ENCODE peak calls at places on chromosome 7, in nine cellular contexts. S, U, V, H, J, D, G, M and P are unnamed samples.
A peak's percentile ranks its signal among the peaks of the same experiment; 100 is the strongest.

GRCh38 chr7:117076426-117076943 is 123.2 kb downstream of the ST7 start:
- ATAC-seq in S (peak; percentile 87), U (no peak), V (no peak), H (peak; percentile 72), J (peak; percentile 90), D (no peak), G (no peak), M (no peak), P (no peak)

GRCh38 chr7:156639426-156640256 is 933 bp upstream of the RNF32 start:
- ATAC-seq in S (peak; percentile 49), U (no peak), V (no peak), H (peak; percentile 14), J (peak; percentile 4), D (peak; percentile 14), G (peak; percentile 0), M (peak; percentile 6), P (no peak)

GRCh38 chr7:46576950-46577349 is 655.9 kb upstream of the IGFBP3 start:
- ATAC-seq in S (no peak), U (no peak), V (no peak), H (no peak), J (no peak), D (peak; percentile 25), G (no peak), M (no peak), P (no peak)

GRCh38 chr7:100603697-100604077 is 1.5 kb downstream of the PCOLCE start:
- ATAC-seq in S (no peak), U (no peak), V (peak; percentile 16), H (no peak), J (no peak), D (no peak), G (no peak), M (no peak), P (peak; percentile 5)

GRCh38 chr7:84238611-84239010 is 44.0 kb upstream of the SEMA3A start:
- ATAC-seq in S (no peak), U (no peak), V (no peak), H (no peak), J (no peak), D (no peak), G (no peak), M (no peak), P (no peak)

GRCh38 chr7:128263420-128263819 is 22.3 kb downstream of the LEP start:
- ATAC-seq in S (no peak), U (no peak), V (no peak), H (no peak), J (no peak), D (no peak), G (no peak), M (no peak), P (no peak)

GRCh38 chr7:151062399-151063211 is 3.2 kb downstream of the SLC4A2 start:
- ATAC-seq in S (no peak), U (no peak), V (no peak), H (no peak), J (peak; percentile 71), D (peak; percentile 39), G (peak; percentile 56), M (no peak), P (no peak)

GRCh38 chr7:142535123-142535779 is 214.0 kb upstream of the PRSS1 start:
- ATAC-seq in S (peak; percentile 47), U (peak; percentile 80), V (peak; percentile 89), H (peak; percentile 61), J (peak; percentile 65), D (peak; percentile 51), G (peak; percentile 81), M (peak; percentile 90), P (peak; percentile 93)

GRCh38 chr7:157775021-157775559 is 438.3 kb downstream of the DNAJB6 start:
- ATAC-seq in S (no peak), U (no peak), V (no peak), H (no peak), J (no peak), D (no peak), G (no peak), M (no peak), P (no peak)

GRCh38 chr7:108164946-108165345 is 34.8 kb upstream of the LAMB4 start:
- ATAC-seq in S (no peak), U (no peak), V (no peak), H (no peak), J (no peak), D (no peak), G (no peak), M (no peak), P (no peak)

GRCh38 chr7:37826825-37827224 is 21.6 kb upstream of the NME8 start:
- ATAC-seq in S (no peak), U (peak; percentile 31), V (no peak), H (peak; percentile 40), J (peak; percentile 24), D (no peak), G (no peak), M (no peak), P (no peak)